ENCODE peak calls at places on chromosome 11, in ten cellular contexts. One of them, this sample, is unnamed.

GRCh38 chr11:68843052-68843561 is 1.4 kb upstream of the CPT1A start:
- DNase-seq in mammary epithelial cell: no peak
- DNase-seq in keratinocyte: no peak
- DNase-seq in substantia nigra: no peak
- DNase-seq in A172: no peak
- DNase-seq in posterior vena cava: no peak
- DNase-seq in PC-9: peak
- DNase-seq in transverse colon: peak
- DNase-seq in C1 segment of cervical spinal cord: no peak
- DNase-seq in nephron progenitor cell: no peak
- DNase-seq in this sample: no peak

GRCh38 chr11:101907826-101908225 is 7.0 kb upstream of the CEP126 start:
- DNase-seq in C1 segment of cervical spinal cord: no peak
- DNase-seq in posterior vena cava: no peak
- DNase-seq in mammary epithelial cell: no peak
- DNase-seq in transverse colon: no peak
- DNase-seq in nephron progenitor cell: no peak
- DNase-seq in PC-9: no peak
- DNase-seq in keratinocyte: no peak
- DNase-seq in substantia nigra: no peak
- DNase-seq in A172: no peak
- DNase-seq in this sample: no peak

GRCh38 chr11:101860694-101861371 is 54.0 kb upstream of the CEP126 start:
- DNase-seq in mammary epithelial cell: peak
- DNase-seq in substantia nigra: peak
- DNase-seq in keratinocyte: no peak
- DNase-seq in C1 segment of cervical spinal cord: no peak
- DNase-seq in transverse colon: peak
- DNase-seq in nephron progenitor cell: peak
- DNase-seq in A172: peak
- DNase-seq in PC-9: peak
- DNase-seq in posterior vena cava: no peak
- DNase-seq in this sample: peak

GRCh38 chr11:125701858-125702621 is 21.4 kb upstream of the ACRV1 start:
- DNase-seq in substantia nigra: no peak
- DNase-seq in transverse colon: no peak
- DNase-seq in mammary epithelial cell: no peak
- DNase-seq in keratinocyte: no peak
- DNase-seq in A172: no peak
- DNase-seq in nephron progenitor cell: no peak
- DNase-seq in C1 segment of cervical spinal cord: no peak
- DNase-seq in posterior vena cava: no peak
- DNase-seq in PC-9: no peak
- DNase-seq in this sample: no peak

GRCh38 chr11:206516-207212 is 535 bp downstream of the BET1L start:
- DNase-seq in substantia nigra: no peak
- DNase-seq in A172: no peak
- DNase-seq in keratinocyte: no peak
- DNase-seq in mammary epithelial cell: peak
- DNase-seq in posterior vena cava: peak
- DNase-seq in transverse colon: peak
- DNase-seq in nephron progenitor cell: no peak
- DNase-seq in C1 segment of cervical spinal cord: no peak
- DNase-seq in PC-9: no peak
- DNase-seq in this sample: peak

GRCh38 chr11:114398303-114398920 is 1.9 kb downstream of the C11orf71 start:
- DNase-seq in substantia nigra: no peak
- DNase-seq in posterior vena cava: no peak
- DNase-seq in nephron progenitor cell: no peak
- DNase-seq in PC-9: no peak
- DNase-seq in keratinocyte: no peak
- DNase-seq in A172: no peak
- DNase-seq in mammary epithelial cell: no peak
- DNase-seq in C1 segment of cervical spinal cord: no peak
- DNase-seq in transverse colon: no peak
- DNase-seq in this sample: no peak

GRCh38 chr11:2940166-2940929 is 11.1 kb upstream of the PHLDA2 start:
- DNase-seq in C1 segment of cervical spinal cord: no peak
- DNase-seq in mammary epithelial cell: peak
- DNase-seq in A172: peak
- DNase-seq in substantia nigra: no peak
- DNase-seq in PC-9: peak
- DNase-seq in nephron progenitor cell: no peak
- DNase-seq in keratinocyte: no peak
- DNase-seq in transverse colon: peak
- DNase-seq in posterior vena cava: no peak
- DNase-seq in this sample: peak

GRCh38 chr11:31106963-31107576 is 262.5 kb downstream of the DCDC1 start:
- DNase-seq in A172: peak
- DNase-seq in posterior vena cava: peak
- DNase-seq in mammary epithelial cell: peak
- DNase-seq in PC-9: peak
- DNase-seq in substantia nigra: peak
- DNase-seq in keratinocyte: no peak
- DNase-seq in transverse colon: peak
- DNase-seq in nephron progenitor cell: peak
- DNase-seq in C1 segment of cervical spinal cord: peak
- DNase-seq in this sample: peak

GRCh38 chr11:74388678-74389327 is 9.4 kb downstream of the PGM2L1 start:
- DNase-seq in A172: peak
- DNase-seq in PC-9: no peak
- DNase-seq in nephron progenitor cell: peak
- DNase-seq in posterior vena cava: no peak
- DNase-seq in C1 segment of cervical spinal cord: no peak
- DNase-seq in keratinocyte: no peak
- DNase-seq in substantia nigra: peak
- DNase-seq in mammary epithelial cell: peak
- DNase-seq in transverse colon: peak
- DNase-seq in this sample: peak

GRCh38 chr11:10303558-10304363 is 1.1 kb upstream of the ADM start:
- DNase-seq in C1 segment of cervical spinal cord: no peak
- DNase-seq in posterior vena cava: peak
- DNase-seq in transverse colon: peak
- DNase-seq in PC-9: peak
- DNase-seq in mammary epithelial cell: peak
- DNase-seq in substantia nigra: no peak
- DNase-seq in nephron progenitor cell: peak
- DNase-seq in keratinocyte: no peak
- DNase-seq in A172: peak
- DNase-seq in this sample: peak

GRCh38 chr11:6745465-6746015 is 26.2 kb downstream of the OR2AG2 start:
- DNase-seq in A172: no peak
- DNase-seq in posterior vena cava: no peak
- DNase-seq in PC-9: no peak
- DNase-seq in substantia nigra: no peak
- DNase-seq in mammary epithelial cell: no peak
- DNase-seq in nephron progenitor cell: no peak
- DNase-seq in C1 segment of cervical spinal cord: no peak
- DNase-seq in keratinocyte: no peak
- DNase-seq in transverse colon: no peak
- DNase-seq in this sample: no peak

GRCh38 chr11:11163256-11163655 is 189.8 kb downstream of the CSNK2A3 start:
- DNase-seq in A172: peak
- DNase-seq in PC-9: no peak
- DNase-seq in C1 segment of cervical spinal cord: no peak
- DNase-seq in substantia nigra: no peak
- DNase-seq in transverse colon: no peak
- DNase-seq in nephron progenitor cell: no peak
- DNase-seq in keratinocyte: no peak
- DNase-seq in mammary epithelial cell: no peak
- DNase-seq in posterior vena cava: no peak
- DNase-seq in this sample: peak

GRCh38 chr11:115220423-115220822 is 283.8 kb downstream of the CADM1 start:
- DNase-seq in nephron progenitor cell: no peak
- DNase-seq in A172: no peak
- DNase-seq in transverse colon: no peak
- DNase-seq in substantia nigra: no peak
- DNase-seq in PC-9: no peak
- DNase-seq in mammary epithelial cell: no peak
- DNase-seq in posterior vena cava: no peak
- DNase-seq in keratinocyte: no peak
- DNase-seq in C1 segment of cervical spinal cord: no peak
- DNase-seq in this sample: no peak

GRCh38 chr11:72962084-72962483 is 147.9 kb downstream of the ATG16L2 start:
- DNase-seq in nephron progenitor cell: no peak
- DNase-seq in posterior vena cava: no peak
- DNase-seq in transverse colon: no peak
- DNase-seq in C1 segment of cervical spinal cord: no peak
- DNase-seq in A172: no peak
- DNase-seq in substantia nigra: no peak
- DNase-seq in PC-9: no peak
- DNase-seq in keratinocyte: no peak
- DNase-seq in mammary epithelial cell: no peak
- DNase-seq in this sample: peak

GRCh38 chr11:69080361-69080973 is 31.7 kb downstream of the TPCN2 start:
- DNase-seq in substantia nigra: no peak
- DNase-seq in keratinocyte: no peak
- DNase-seq in posterior vena cava: no peak
- DNase-seq in nephron progenitor cell: no peak
- DNase-seq in A172: peak
- DNase-seq in mammary epithelial cell: peak
- DNase-seq in C1 segment of cervical spinal cord: no peak
- DNase-seq in transverse colon: no peak
- DNase-seq in PC-9: peak
- DNase-seq in this sample: peak

GRCh38 chr11:66912361-66912760 is 45.8 kb downstream of the PC start:
- DNase-seq in PC-9: no peak
- DNase-seq in keratinocyte: no peak
- DNase-seq in transverse colon: no peak
- DNase-seq in substantia nigra: no peak
- DNase-seq in A172: no peak
- DNase-seq in mammary epithelial cell: no peak
- DNase-seq in nephron progenitor cell: no peak
- DNase-seq in C1 segment of cervical spinal cord: no peak
- DNase-seq in posterior vena cava: no peak
- DNase-seq in this sample: no peak

GRCh38 chr11:133072858-133073582 is 459.3 kb downstream of the OPCML start:
- DNase-seq in substantia nigra: no peak
- DNase-seq in keratinocyte: no peak
- DNase-seq in mammary epithelial cell: no peak
- DNase-seq in nephron progenitor cell: no peak
- DNase-seq in PC-9: no peak
- DNase-seq in C1 segment of cervical spinal cord: no peak
- DNase-seq in transverse colon: no peak
- DNase-seq in A172: no peak
- DNase-seq in posterior vena cava: no peak
- DNase-seq in this sample: no peak

GRCh38 chr11:2520736-2521035 is 75.9 kb downstream of the KCNQ1 start:
- DNase-seq in nephron progenitor cell: no peak
- DNase-seq in substantia nigra: no peak
- DNase-seq in keratinocyte: no peak
- DNase-seq in A172: no peak
- DNase-seq in posterior vena cava: no peak
- DNase-seq in C1 segment of cervical spinal cord: no peak
- DNase-seq in PC-9: no peak
- DNase-seq in mammary epithelial cell: no peak
- DNase-seq in transverse colon: no peak
- DNase-seq in this sample: no peak

GRCh38 chr11:106012744-106013143 is 9.3 kb downstream of the MSANTD4 start:
- DNase-seq in mammary epithelial cell: no peak
- DNase-seq in PC-9: no peak
- DNase-seq in transverse colon: no peak
- DNase-seq in A172: no peak
- DNase-seq in C1 segment of cervical spinal cord: no peak
- DNase-seq in posterior vena cava: no peak
- DNase-seq in substantia nigra: no peak
- DNase-seq in keratinocyte: no peak
- DNase-seq in nephron progenitor cell: no peak
- DNase-seq in this sample: peak